ENCODE peak calls at places on chromosomes 12 and 14, in eight cellular contexts. K is NCI-H1048; X is DMS153; E is C1 segment of cervical spinal cord; J is stimulated activated CD4-positive, alpha-beta T cell treated with anti-CD3 and anti-CD28 coated beads, Interleukin-15, amount 100 ng/mL, for 1 hour; Z is CD8-positive, alpha-beta memory T cell; U is psoas muscle; O is HFF-Myc. I is an unnamed sample.

GRCh38 chr14:24332094-24332983 is 2.5 kb downstream of the ADCY4 start:
- DNase-seq in U (peak; percentile 75), J (peak; percentile 59), Z (peak; percentile 70), X (peak; percentile 79), K (peak; percentile 57), O (no peak), E (no peak), I (peak; percentile 78)

GRCh38 chr12:120388711-120389431 is 19.9 kb upstream of the MSI1 start:
- DNase-seq in X (peak; percentile 95), J (no peak), O (no peak), E (no peak), U (no peak), K (no peak), Z (no peak), I (no peak)

GRCh38 chr14:53519137-53519536 is 366.0 kb upstream of the DDHD1 start:
- DNase-seq in X (no peak), Z (no peak), U (no peak), E (no peak), J (no peak), O (no peak), K (no peak), I (no peak)

GRCh38 chr12:88578821-88579518 is 1.3 kb downstream of the KITLG start:
- DNase-seq in O (no peak), U (peak; percentile 43), J (no peak), X (peak; percentile 52), E (no peak), Z (no peak), K (no peak), I (no peak)

GRCh38 chr12:58414398-58414871 is 473.1 kb downstream of the ATP23 start:
- DNase-seq in J (no peak), Z (no peak), O (no peak), X (no peak), K (no peak), U (no peak), E (no peak), I (no peak)

GRCh38 chr12:51863921-51864700 is 15.6 kb upstream of the FIGNL2 start:
- DNase-seq in O (no peak), Z (no peak), X (no peak), E (peak; percentile 70), K (no peak), J (no peak), U (peak; percentile 61), I (peak; percentile 66)

GRCh38 chr14:93747102-93747501 is 41.2 kb downstream of the PRIMA1 start:
- DNase-seq in J (no peak), X (no peak), U (peak; percentile 43), E (no peak), O (no peak), Z (no peak), K (no peak), I (no peak)

GRCh38 chr12:114245555-114245954 is 160.4 kb downstream of the TBX5 start:
- DNase-seq in U (no peak), Z (no peak), J (no peak), K (no peak), X (no peak), E (no peak), O (no peak), I (no peak)

GRCh38 chr12:89709994-89710872 is 1.6 kb upstream of the ATP2B1 start:
- DNase-seq in Z (peak; percentile 14), O (no peak), K (no peak), X (no peak), U (peak; percentile 83), J (peak; percentile 12), E (peak; percentile 61), I (peak; percentile 79)

GRCh38 chr14:93199031-93199430 is 7.8 kb downstream of the GON7 start:
- DNase-seq in K (no peak), E (no peak), O (no peak), U (no peak), Z (no peak), X (no peak), J (no peak), I (no peak)

GRCh38 chr12:49051373-49051764 is 9.2 kb downstream of the KMT2D start:
- DNase-seq in K (no peak), J (no peak), U (no peak), O (no peak), X (no peak), Z (no peak), E (no peak), I (peak; percentile 43)

GRCh38 chr12:125538800-125539199 is 473.6 kb downstream of the AACS start:
- DNase-seq in K (no peak), O (no peak), U (no peak), J (no peak), E (no peak), Z (no peak), X (no peak), I (no peak)

GRCh38 chr14:75654127-75654732 is 6.4 kb downstream of the ERG28 start:
- DNase-seq in K (peak; percentile 13), X (peak; percentile 12), O (peak; percentile 32), J (peak; percentile 72), U (peak; percentile 87), Z (peak; percentile 71), E (peak; percentile 32), I (peak; percentile 84)

GRCh38 chr14:89366580-89367448 is 50.2 kb downstream of the FOXN3 start:
- DNase-seq in U (peak; percentile 55), X (no peak), Z (no peak), E (no peak), J (no peak), O (no peak), K (no peak), I (peak; percentile 64)

GRCh38 chr12:89225401-89225800 is 126.9 kb downstream of the DUSP6 start:
- DNase-seq in U (no peak), Z (peak; percentile 34), O (peak; percentile 26), E (no peak), X (peak; percentile 79), J (peak; percentile 50), K (no peak), I (no peak)

GRCh38 chr14:23056956-23057756 is at the start of gene CDH24:
- DNase-seq in J (peak; percentile 48), X (no peak), O (no peak), Z (peak; percentile 67), U (peak; percentile 76), E (no peak), K (no peak), I (peak; percentile 77)

GRCh38 chr12:117450186-117450585 is 88.8 kb upstream of the NOS1 start:
- DNase-seq in Z (no peak), X (no peak), J (no peak), U (no peak), K (no peak), E (no peak), O (no peak), I (no peak)

GRCh38 chr12:53169644-53170043 is 10.9 kb upstream of the ZNF740 start:
- DNase-seq in E (no peak), J (no peak), K (no peak), Z (no peak), O (no peak), U (no peak), X (no peak), I (no peak)

GRCh38 chr14:61470261-61470953 is 149.0 kb downstream of the PRKCH start:
- DNase-seq in E (peak; percentile 70), X (no peak), Z (no peak), K (no peak), O (peak; percentile 96), U (no peak), J (no peak), I (no peak)

GRCh38 chr12:79006306-79006705 is 141.7 kb downstream of the SYT1 start:
- DNase-seq in X (no peak), J (no peak), E (no peak), K (no peak), Z (no peak), O (no peak), U (no peak), I (no peak)

GRCh38 chr14:50318031-50318626 is 6.0 kb downstream of the DMAC2L start:
- DNase-seq in E (peak; percentile 18), X (no peak), O (no peak), J (no peak), U (no peak), Z (no peak), K (no peak), I (no peak)

GRCh38 chr12:11892065-11892391 is 178.7 kb upstream of the BCL2L14 start:
- DNase-seq in E (no peak), X (no peak), Z (no peak), K (no peak), U (no peak), J (no peak), O (no peak), I (no peak)

GRCh38 chr12:43425361-43425760 is 126.6 kb downstream of the ADAMTS20 start:
- DNase-seq in J (no peak), O (no peak), X (no peak), U (no peak), Z (no peak), K (no peak), E (no peak), I (no peak)

GRCh38 chr12:4962539-4963486 is 53.1 kb downstream of the KCNA1 start:
- DNase-seq in X (no peak), O (no peak), J (no peak), K (no peak), E (peak; percentile 62), U (no peak), Z (no peak), I (no peak)

GRCh38 chr14:47674546-47675238 is 713 bp downstream of the MDGA2 start:
- DNase-seq in E (no peak), J (no peak), Z (no peak), U (peak; percentile 30), O (no peak), X (no peak), K (no peak), I (no peak)

GRCh38 chr14:58118097-58118496 is 33.9 kb downstream of the ARMH4 start:
- DNase-seq in J (no peak), O (no peak), X (no peak), E (no peak), Z (no peak), K (no peak), U (no peak), I (no peak)

GRCh38 chr12:57280234-57281062 is 29.5 kb upstream of the STAC3 start:
- DNase-seq in O (peak; percentile 87), X (peak; percentile 44), E (no peak), U (no peak), Z (peak; percentile 19), K (no peak), J (peak; percentile 42), I (no peak)

GRCh38 chr14:31596691-31597090 is 35.5 kb downstream of the NUBPL start:
- DNase-seq in U (no peak), Z (no peak), E (no peak), J (no peak), X (no peak), K (no peak), O (no peak), I (no peak)

GRCh38 chr14:66038214-66038977 is 447.8 kb upstream of the CCDC196 start:
- DNase-seq in O (peak; percentile 5), X (no peak), K (no peak), U (no peak), J (no peak), E (no peak), Z (no peak), I (no peak)

GRCh38 chr12:95974358-95974757 is 21.8 kb downstream of the HAL start:
- DNase-seq in K (no peak), Z (no peak), X (no peak), U (no peak), O (no peak), J (no peak), E (no peak), I (no peak)

GRCh38 chr12:84661732-84662326 is 250.8 kb downstream of the SLC6A15 start:
- DNase-seq in X (no peak), E (no peak), Z (no peak), O (peak; percentile 21), J (no peak), U (no peak), K (no peak), I (no peak)

GRCh38 chr12:118373628-118374027 is 921 bp upstream of the TAOK3 start:
- DNase-seq in X (no peak), K (no peak), O (no peak), E (no peak), U (no peak), J (no peak), Z (no peak), I (no peak)

GRCh38 chr14:70995671-70996070 is 88.4 kb downstream of the PCNX1 start:
- DNase-seq in X (no peak), E (no peak), O (no peak), Z (no peak), J (no peak), K (no peak), U (no peak), I (no peak)

GRCh38 chr14:96811265-96811664 is 14.1 kb downstream of the VRK1 start:
- DNase-seq in U (no peak), Z (no peak), J (no peak), O (no peak), K (no peak), X (no peak), E (no peak), I (no peak)

I was measured in right lobe of liver.